ENCODE peak calls at places on chromosomes 11 and 22, in seven cellular contexts. E, Q, H, M, L, O and I are unnamed samples.

GRCh38 chr22:44497218-44497903 is 672 bp downstream of the RTL6 start:
- DNase-seq in M (peak; percentile 86), H (no peak), E (peak; percentile 38), Q (peak; percentile 17), O (peak; percentile 66), L (peak; percentile 18), I (no peak)

GRCh38 chr11:38169286-38169685 is 1571.2 kb upstream of the RAG2 start:
- DNase-seq in Q (no peak), M (peak; percentile 62), E (no peak), H (peak; percentile 85), O (peak; percentile 42), L (no peak), I (peak; percentile 82)

GRCh38 chr22:19805821-19806212 is 45.2 kb downstream of the TBX1 start:
- DNase-seq in M (peak; percentile 81), Q (peak; percentile 2), L (no peak), H (peak; percentile 62), O (peak; percentile 36), E (no peak), I (peak; percentile 24)

GRCh38 chr11:106447631-106448191 is 370.2 kb downstream of the AASDHPPT start:
- DNase-seq in L (no peak), O (peak; percentile 66), M (no peak), H (peak; percentile 60), E (no peak), Q (no peak), I (no peak)

GRCh38 chr22:26457661-26458272 is 25.8 kb downstream of the HPS4 start:
- DNase-seq in L (no peak), H (no peak), M (no peak), Q (no peak), E (no peak), O (no peak), I (no peak)

GRCh38 chr11:73233704-73234402 is 15.8 kb downstream of the P2RY2 start:
- DNase-seq in M (no peak), H (no peak), L (no peak), Q (peak; percentile 1), E (no peak), O (no peak), I (no peak)

GRCh38 chr11:133382217-133382746 is 150.0 kb downstream of the OPCML start:
- DNase-seq in H (no peak), O (no peak), E (no peak), L (no peak), M (no peak), Q (no peak), I (no peak)

GRCh38 chr22:42069801-42070516 is 653 bp downstream of the NAGA start:
- DNase-seq in M (peak; percentile 59), E (no peak), O (no peak), H (no peak), L (no peak), Q (no peak), I (no peak)

GRCh38 chr11:115286614-115287013 is 217.6 kb downstream of the CADM1 start:
- DNase-seq in Q (peak; percentile 45), O (no peak), H (no peak), L (no peak), E (no peak), M (no peak), I (no peak)

GRCh38 chr11:122313581-122313980 is 197.6 kb upstream of the BLID start:
- DNase-seq in M (no peak), H (peak; percentile 28), O (no peak), E (no peak), Q (no peak), L (no peak), I (peak; percentile 1)

GRCh38 chr11:70570693-70571395 is 172.5 kb downstream of the CTTN start:
- DNase-seq in H (no peak), L (no peak), M (peak; percentile 57), Q (no peak), O (no peak), E (no peak), I (no peak)

GRCh38 chr11:37026326-37026725 is 428.3 kb upstream of the RAG2 start:
- DNase-seq in E (no peak), Q (no peak), O (no peak), M (no peak), H (no peak), L (no peak), I (no peak)

GRCh38 chr11:86942212-86942611 is 13.0 kb downstream of the FZD4 start:
- DNase-seq in Q (no peak), H (peak; percentile 44), O (peak; percentile 45), E (no peak), M (no peak), L (no peak), I (no peak)
- H3K4me3 ChIP-seq in Q (no peak overlapping the region), H (no peak overlapping the region), O (no peak overlapping the region), E (no peak overlapping the region), M (no peak overlapping the region), L (no peak overlapping the region), I (no peak overlapping the region)

DNA sequence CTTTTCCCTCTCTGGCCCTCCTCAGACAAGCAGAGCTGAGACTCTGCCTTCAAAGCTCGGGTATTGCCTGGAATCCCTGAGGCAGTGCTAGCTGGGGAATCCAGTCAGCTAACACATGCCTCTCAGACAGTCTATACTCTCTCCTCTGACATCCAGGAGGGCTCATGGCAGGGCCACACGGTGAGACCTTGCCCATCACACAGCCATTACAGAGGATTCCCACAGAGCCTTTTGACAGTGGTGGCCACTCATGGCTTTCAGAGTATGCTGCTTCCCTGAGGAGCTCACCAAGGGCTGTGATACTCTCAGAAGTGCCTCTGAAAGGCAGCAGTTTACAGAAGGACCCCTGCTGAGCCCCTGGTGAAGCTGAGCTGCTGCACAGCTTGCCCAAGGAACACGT is 165.3 kb downstream of the RRAS2 start:
- DNase-seq in Q (no peak), H (no peak), E (no peak), M (no peak), O (no peak), L (no peak), I (no peak)
- TF ChIP-seq CTCF in Q (no peak), H (no peak), E (no peak), M (no peak), O (no peak), L (no peak), I (no peak)

DNA sequence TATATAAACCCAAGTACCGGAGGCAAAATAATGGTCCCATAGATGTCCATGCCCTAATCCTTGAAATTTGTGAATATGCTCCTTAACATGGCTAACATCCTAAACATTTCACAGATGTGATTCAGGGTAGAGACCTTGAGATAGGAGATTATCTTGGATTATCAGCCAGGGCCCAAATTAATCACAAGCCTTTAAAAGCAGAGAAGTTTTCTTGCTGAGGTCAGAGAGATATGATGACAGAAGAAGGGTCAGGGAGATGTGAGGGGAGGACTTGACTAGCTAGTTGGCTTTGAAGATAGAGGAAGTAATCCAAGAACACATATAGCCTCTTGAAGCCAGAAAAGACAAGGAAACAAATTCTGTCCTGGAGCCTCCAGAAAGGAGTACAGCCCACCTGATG is 19.1 kb upstream of the FDX1 start:
- DNase-seq in O (no peak), L (no peak), M (no peak), Q (no peak), E (no peak), H (no peak), I (no peak)
- H3K4me3 ChIP-seq in O (no peak overlapping the region), L (no peak overlapping the region), M (no peak overlapping the region), Q (no peak overlapping the region), E (no peak overlapping the region), H (no peak overlapping the region), I (no peak overlapping the region)

DNA sequence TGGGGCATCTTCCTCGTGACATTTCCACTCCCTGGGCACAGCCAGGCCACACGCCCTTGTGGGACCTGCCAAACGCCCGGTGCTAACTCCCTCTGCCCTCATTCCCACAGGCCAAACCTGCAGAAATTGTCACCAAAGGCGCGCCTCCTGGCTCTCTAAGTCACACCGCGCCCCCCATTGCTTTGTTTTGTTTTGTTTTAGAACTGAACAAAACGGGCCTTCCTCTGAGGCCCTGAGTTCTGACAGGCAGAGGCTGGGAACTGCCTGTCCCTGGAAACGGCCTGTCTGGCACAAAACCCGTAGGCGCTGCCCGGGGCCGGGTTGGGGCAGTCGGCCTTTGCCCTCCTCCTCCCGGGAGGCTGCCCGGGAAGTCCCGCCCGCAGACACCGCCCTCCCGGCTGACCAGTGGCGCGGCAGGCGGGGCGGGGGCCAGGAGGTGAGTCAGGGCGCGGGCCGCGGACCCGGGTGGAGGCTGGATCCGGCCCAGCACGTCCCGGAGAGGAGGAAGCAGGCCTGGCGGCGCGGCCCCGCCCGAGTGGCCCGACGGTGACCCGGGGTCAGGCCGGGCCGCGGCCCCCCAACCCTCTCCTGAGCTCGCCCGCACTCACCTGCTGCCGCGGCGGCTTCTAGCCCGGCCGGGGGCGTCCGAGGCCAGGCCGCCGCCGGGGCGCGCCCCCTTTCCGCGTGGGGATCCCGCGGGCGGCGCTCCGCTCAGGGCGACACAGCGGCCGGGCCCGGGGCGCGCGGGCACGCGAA is 465 bp downstream of the SUN2 start:
- DNase-seq in M (peak; percentile 100), H (peak; percentile 66), Q (peak; percentile 96), E (peak; percentile 96), L (peak; percentile 70), O (peak; percentile 95), I (peak; percentile 35)
- TF ChIP-seq CTCF in M (no peak), H (no peak), Q (no peak), E (no peak), L (no peak), O (no peak), I (no peak)

DNA sequence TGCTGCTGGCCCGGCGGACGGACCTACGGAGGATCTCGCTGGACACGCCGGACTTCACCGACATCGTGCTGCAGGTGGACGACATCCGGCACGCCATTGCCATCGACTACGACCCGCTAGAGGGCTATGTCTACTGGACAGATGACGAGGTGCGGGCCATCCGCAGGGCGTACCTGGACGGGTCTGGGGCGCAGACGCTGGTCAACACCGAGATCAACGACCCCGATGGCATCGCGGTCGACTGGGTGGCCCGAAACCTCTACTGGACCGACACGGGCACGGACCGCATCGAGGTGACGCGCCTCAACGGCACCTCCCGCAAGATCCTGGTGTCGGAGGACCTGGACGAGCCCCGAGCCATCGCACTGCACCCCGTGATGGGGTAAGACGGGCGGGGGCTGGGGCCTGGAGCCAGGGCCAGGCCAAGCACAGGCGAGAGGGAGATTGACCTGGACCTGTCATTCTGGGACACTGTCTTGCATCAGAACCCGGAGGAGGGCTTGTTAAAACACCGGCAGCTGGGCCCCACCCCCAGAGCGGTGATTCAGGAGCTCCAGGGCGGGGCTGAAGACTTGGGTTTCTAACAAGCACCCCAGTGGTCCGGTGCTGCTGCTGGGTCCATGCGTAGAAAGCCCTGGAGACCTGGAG is 74.1 kb downstream of the LRP5 start:
- DNase-seq in M (peak; percentile 17), Q (no peak), H (peak; percentile 25), L (no peak), E (no peak), O (no peak), I (peak; percentile 27)
- H3K4me3 ChIP-seq in M (no peak overlapping the region), Q (no peak overlapping the region), H (no peak overlapping the region), L (no peak overlapping the region), E (no peak overlapping the region), O (no peak overlapping the region), I (no peak overlapping the region)

GRCh38 chr11:66069715-66070603 is at the start of gene PACS1:
- DNase-seq in H (peak; percentile 81), Q (peak; percentile 75), E (peak; percentile 67), O (peak; percentile 92), L (peak; percentile 85), M (peak; percentile 99), I (peak; percentile 65)
- TF ChIP-seq CTCF in H (no peak), Q (no peak), E (no peak), O (no peak), L (no peak), M (no peak), I (no peak)

DNA sequence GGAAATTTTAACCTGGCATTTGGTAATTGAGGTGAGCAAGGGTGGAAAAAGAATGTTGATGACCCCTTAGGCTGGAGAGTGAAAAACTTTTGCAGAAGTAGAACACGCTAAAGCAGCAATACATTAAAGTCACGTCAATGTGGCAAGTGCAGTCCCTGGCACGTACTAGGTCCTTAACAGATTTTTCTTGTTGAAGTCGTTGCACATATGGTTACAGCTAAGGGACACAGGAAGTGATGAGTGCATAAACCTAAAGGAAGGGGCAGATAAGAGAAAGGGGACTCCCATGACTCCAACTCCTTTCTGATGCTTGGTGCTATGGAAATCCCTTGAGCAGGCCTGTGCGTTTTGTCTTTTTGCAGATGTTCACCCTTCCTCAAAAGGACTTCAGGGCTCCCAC is 1.2 kb downstream of the ACCS start:
- DNase-seq in H (no peak), Q (no peak), M (no peak), O (no peak), E (no peak), L (no peak), I (no peak)
- H3K4me3 ChIP-seq in H (peak overlapping the region; percentile 84), Q (no peak overlapping the region), M (peak overlapping the region; percentile 92), O (peak overlapping the region; percentile 69), E (peak overlapping the region; percentile 82), L (no peak overlapping the region), I (no peak overlapping the region)